ENCODE peak calls at places on chromosomes 13 and 19, in eight cellular contexts. E is PC-3, D is fibroblast of lung, G is Panc1, Y is body of pancreas, L is IMR-90, W is cardiac muscle cell, Q is AG04450. U is an unnamed sample.
A peak's percentile ranks its signal among the peaks of the same experiment; 100 is the strongest.

GRCh38 chr13:53782400-53783030 is 753.9 kb downstream of the OLFM4 start:
- DNase-seq in E (peak; percentile 67), D (peak; percentile 26), G (peak; percentile 12), Y (peak; percentile 49), L (peak; percentile 17), W (peak; percentile 62), Q (no peak), U (no peak)

GRCh38 chr19:5480427-5480836 is 25.2 kb downstream of the ZNRF4 start:
- DNase-seq in E (peak; percentile 44), D (no peak), G (peak; percentile 4), Y (peak; percentile 20), L (no peak), W (peak; percentile 38), Q (no peak), U (no peak)

GRCh38 chr19:51600940-51601575 is 29.1 kb downstream of the SIGLEC5 start:
- DNase-seq in E (no peak), D (no peak), G (no peak), Y (no peak), L (no peak), W (peak; percentile 2), Q (no peak), U (no peak)

GRCh38 chr13:68584776-68585175 is 1354.6 kb upstream of the PCDH9 start:
- DNase-seq in E (no peak), D (no peak), G (no peak), Y (no peak), L (no peak), W (no peak), Q (no peak), U (no peak)

GRCh38 chr19:55321466-55321865 is 3.7 kb downstream of the TMEM150B start:
- DNase-seq in E (no peak), D (no peak), G (no peak), Y (no peak), L (no peak), W (no peak), Q (no peak), U (no peak)

GRCh38 chr13:44955421-44955820 is 33.9 kb downstream of the NUFIP1 start:
- DNase-seq in E (peak; percentile 64), D (no peak), G (no peak), Y (peak; percentile 86), L (no peak), W (peak; percentile 43), Q (no peak), U (no peak)

GRCh38 chr13:78993792-78994191 is 334.8 kb upstream of the OBI1 start:
- DNase-seq in E (no peak), D (no peak), G (no peak), Y (no peak), L (no peak), W (no peak), Q (no peak), U (no peak)

GRCh38 chr13:40096357-40096911 is 441.0 kb downstream of the COG6 start:
- DNase-seq in E (no peak), D (no peak), G (no peak), Y (no peak), L (no peak), W (no peak), Q (no peak), U (no peak)

GRCh38 chr19:57359300-57359699 is 4.1 kb upstream of the TRAPPC2B start:
- DNase-seq in E (no peak), D (no peak), G (no peak), Y (no peak), L (no peak), W (no peak), Q (no peak), U (no peak)

GRCh38 chr19:12880551-12881171 is 588 bp downstream of the DNASE2 start:
- DNase-seq in E (peak; percentile 25), D (peak; percentile 27), G (no peak), Y (peak; percentile 48), L (peak; percentile 6), W (peak; percentile 41), Q (no peak), U (no peak)

GRCh38 chr13:109211616-109212015 is 574.8 kb downstream of the IRS2 start:
- DNase-seq in E (peak; percentile 85), D (peak; percentile 43), G (no peak), Y (no peak), L (no peak), W (no peak), Q (no peak), U (no peak)

GRCh38 chr13:52975969-52976368 is 52.6 kb upstream of the OLFM4 start:
- DNase-seq in E (no peak), D (no peak), G (no peak), Y (no peak), L (no peak), W (no peak), Q (no peak), U (no peak)

GRCh38 chr19:44754743-44755066 is 6.2 kb downstream of the BCL3 start:
- DNase-seq in E (no peak), D (no peak), G (no peak), Y (no peak), L (no peak), W (no peak), Q (no peak), U (no peak)
- H3K27ac ChIP-seq in E (peak overlapping the region; percentile 98), D (peak overlapping the region; percentile 100), G (peak overlapping the region; percentile 78), Y (peak overlapping the region; percentile 96), L (peak overlapping the region; percentile 73), W (peak overlapping the region; percentile 26), Q (peak overlapping the region; percentile 84), U (peak overlapping the region; percentile 93)

DNA sequence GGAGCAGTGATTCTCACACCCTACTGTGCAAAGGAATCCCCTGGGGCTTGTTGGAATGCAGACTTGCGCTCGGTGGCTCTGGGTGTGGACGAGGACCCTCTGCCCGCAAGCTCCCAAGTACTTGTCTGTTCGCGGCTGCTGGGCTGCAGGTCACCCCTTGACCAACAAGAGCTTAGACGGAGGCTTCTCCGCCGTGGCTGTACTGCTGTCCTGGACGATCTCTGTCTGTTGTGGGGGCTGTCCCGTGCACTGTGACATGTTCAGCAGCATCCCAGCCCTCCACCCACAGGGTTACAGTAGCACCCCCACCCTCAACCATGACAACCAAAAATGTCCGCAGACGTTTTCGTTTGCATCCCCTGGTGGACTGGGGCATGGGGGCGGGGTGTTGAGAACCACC is 22.9 kb upstream of the SLC15A1 start:
- DNase-seq in E (no peak), D (no peak), G (no peak), Y (no peak), L (no peak), W (no peak), Q (no peak), U (no peak)
- TF ChIP-seq CTCF in E (no peak), D (no peak), G (no peak), Y (no peak), L (no peak), W (no peak), Q (no peak), U (no peak)

GRCh38 chr13:94331281-94331680 is 148.2 kb downstream of the DCT start:
- DNase-seq in E (no peak), D (no peak), G (no peak), Y (no peak), L (no peak), W (no peak), Q (no peak), U (no peak)
- H3K27ac ChIP-seq in E (no peak overlapping the region), D (no peak overlapping the region), G (no peak overlapping the region), Y (no peak overlapping the region), L (no peak overlapping the region), W (no peak overlapping the region), Q (no peak overlapping the region), U (no peak overlapping the region)

DNA sequence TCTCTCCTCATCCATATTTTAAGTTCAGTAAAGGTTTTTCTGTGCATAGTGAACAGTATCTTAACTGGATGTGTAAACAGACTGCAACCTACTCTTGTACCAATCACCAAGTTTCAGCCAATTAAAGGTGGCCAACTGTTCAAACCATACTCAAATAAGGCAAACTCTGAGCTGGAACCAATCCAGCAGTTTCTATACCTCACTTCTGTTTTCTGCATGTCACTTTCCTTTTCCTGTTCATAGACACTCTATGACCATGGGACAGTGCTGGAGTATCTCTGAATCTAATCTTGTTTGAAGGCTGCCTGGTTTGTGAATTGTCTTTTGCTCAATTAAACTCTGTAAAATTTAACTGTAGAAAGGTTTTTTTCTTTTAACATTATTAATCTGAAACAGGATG is 470.3 kb upstream of the SLITRK6 start:
- DNase-seq in E (no peak), D (no peak), G (no peak), Y (no peak), L (no peak), W (no peak), Q (no peak), U (no peak)
- TF ChIP-seq CTCF in E (no peak), D (no peak), G (no peak), Y (no peak), L (no peak), W (no peak), Q (no peak), U (no peak)

GRCh38 chr13:50283017-50283416 is 267.8 kb downstream of the KCNRG start:
- DNase-seq in E (no peak), D (no peak), G (no peak), Y (no peak), L (no peak), W (no peak), Q (no peak), U (no peak)

GRCh38 chr13:50282016-50282415 is 266.8 kb downstream of the KCNRG start:
- DNase-seq in E (no peak), D (no peak), G (no peak), Y (no peak), L (no peak), W (no peak), Q (no peak), U (no peak)

GRCh38 chr13:50285283-50285682 is 270.0 kb downstream of the KCNRG start:
- DNase-seq in E (no peak), D (no peak), G (no peak), Y (no peak), L (no peak), W (no peak), Q (no peak), U (no peak)

GRCh38 chr13:50286376-50286775 is 271.1 kb downstream of the KCNRG start:
- DNase-seq in E (no peak), D (no peak), G (no peak), Y (no peak), L (no peak), W (no peak), Q (no peak), U (no peak)

GRCh38 chr13:50284540-50284939 is 269.3 kb downstream of the KCNRG start:
- DNase-seq in E (no peak), D (no peak), G (no peak), Y (no peak), L (no peak), W (no peak), Q (no peak), U (no peak)
- H3K27ac ChIP-seq in E (no peak overlapping the region), D (no peak overlapping the region), G (peak overlapping the region; percentile 23), Y (no peak overlapping the region), L (no peak overlapping the region), W (no peak overlapping the region), Q (no peak overlapping the region), U (no peak overlapping the region)

GRCh38 chr19:18346091-18346490 is 5.7 kb downstream of the PGPEP1 start:
- DNase-seq in E (peak; percentile 17), D (no peak), G (no peak), Y (no peak), L (no peak), W (no peak), Q (no peak), U (no peak)
- TF ChIP-seq CTCF in E (no peak), D (no peak), G (no peak), Y (no peak), L (no peak), W (no peak), Q (no peak), U (no peak)